ENCODE peak calls at places on chromosomes 11 and 22, in ten cellular contexts. K is lung, Y is kidney, P is neural progenitor cell, Q is neuronal stem cell, F is upper lobe of right lung, L is psoas muscle, M is iPS DF 6.9, Z is suprapubic skin, A is Peyer's patch. C is an unnamed sample.
A peak's percentile ranks its signal among the peaks of the same experiment; 100 is the strongest.

GRCh38 chr11:126101930-126102283 is 39.2 kb upstream of the CDON start:
- DNase-seq in K (no peak), Y (no peak), P (no peak), Q (no peak), F (no peak), L (no peak), M (no peak), Z (no peak), A (no peak), C (no peak)

GRCh38 chr11:115364892-115365291 is 139.3 kb downstream of the CADM1 start:
- DNase-seq in K (no peak), Y (no peak), P (no peak), Q (no peak), F (no peak), L (no peak), M (no peak), Z (no peak), A (no peak), C (no peak)

GRCh38 chr11:9719949-9720646 is 56.2 kb downstream of the SWAP70 start:
- DNase-seq in K (no peak), Y (no peak), P (no peak), Q (no peak), F (no peak), L (no peak), M (no peak), Z (no peak), A (no peak), C (no peak)

GRCh38 chr11:32145282-32145681 is 54.4 kb downstream of the RCN1 start:
- DNase-seq in K (no peak), Y (no peak), P (no peak), Q (no peak), F (no peak), L (no peak), M (no peak), Z (no peak), A (no peak), C (no peak)

GRCh38 chr11:57903011-57903410 is 120.7 kb upstream of the OR9Q1 start:
- DNase-seq in K (no peak), Y (no peak), P (no peak), Q (no peak), F (no peak), L (no peak), M (no peak), Z (no peak), A (no peak), C (no peak)

GRCh38 chr11:125903753-125904659 is at the start of gene DDX25:
- DNase-seq in K (no peak), Y (no peak), P (peak; percentile 85), Q (peak; percentile 51), F (no peak), L (no peak), M (no peak), Z (no peak), A (no peak), C (no peak)

GRCh38 chr11:61516191-61516590 is 7.6 kb downstream of the LRRC10B start:
- DNase-seq in K (no peak), Y (no peak), P (peak; percentile 24), Q (no peak), F (no peak), L (no peak), M (no peak), Z (no peak), A (no peak), C (no peak)

GRCh38 chr11:125338886-125339811 is 156.9 kb downstream of the FEZ1 start:
- DNase-seq in K (no peak), Y (no peak), P (no peak), Q (no peak), F (peak; percentile 53), L (no peak), M (no peak), Z (no peak), A (no peak), C (no peak)

DNA sequence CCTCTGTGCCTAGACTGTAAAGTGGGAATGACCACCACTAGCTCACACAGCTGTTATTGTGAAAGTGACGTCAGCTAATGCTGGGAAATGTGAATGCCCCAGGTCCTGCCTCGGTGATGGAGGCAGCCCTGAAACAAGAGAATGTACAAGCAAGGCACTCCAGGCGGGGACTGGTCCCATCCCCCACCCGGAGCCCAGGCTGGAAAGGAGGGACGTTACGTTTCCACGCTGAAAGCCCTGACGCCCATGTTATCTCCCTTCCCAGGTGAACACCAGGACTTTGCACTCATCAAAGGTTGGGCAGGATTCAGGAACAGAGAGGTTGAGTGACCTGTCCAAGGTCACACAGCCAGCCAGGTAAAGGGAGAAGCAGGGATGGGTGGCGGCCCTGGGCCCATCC is 784 bp downstream of the SULT4A1 start:
- DNase-seq in K (no peak), Y (no peak), P (no peak), Q (no peak), F (no peak), L (peak; percentile 8), M (no peak), Z (no peak), A (no peak), C (peak; percentile 39)
- H3K4me3 ChIP-seq in K (no peak overlapping the region), Y (no peak overlapping the region), P (peak overlapping the region; percentile 63), Q (peak overlapping the region; percentile 85), F (no peak overlapping the region), L (no peak overlapping the region), M (peak overlapping the region; percentile 75), Z (no peak overlapping the region), A (no peak overlapping the region), C (no peak overlapping the region)

GRCh38 chr22:27218012-27218483 is 560.7 kb downstream of the MIAT start:
- DNase-seq in K (no peak), Y (no peak), P (no peak), Q (no peak), F (no peak), L (no peak), M (no peak), Z (peak; percentile 2), A (no peak), C (no peak)
- H3K27ac ChIP-seq in K (no peak overlapping the region), Y (no peak overlapping the region), P (no peak overlapping the region), Q (no peak overlapping the region), F (no peak overlapping the region), L (no peak overlapping the region), M (no peak overlapping the region), Z (no peak overlapping the region), A (no peak overlapping the region), C (no peak overlapping the region)

GRCh38 chr11:34027516-34028406 is 23.8 kb upstream of the CAPRIN1 start:
- DNase-seq in K (no peak), Y (no peak), P (no peak), Q (no peak), F (no peak), L (no peak), M (no peak), Z (no peak), A (no peak), C (no peak)

GRCh38 chr11:34030386-34030785 is 21.1 kb upstream of the CAPRIN1 start:
- DNase-seq in K (no peak), Y (no peak), P (no peak), Q (no peak), F (no peak), L (no peak), M (no peak), Z (no peak), A (no peak), C (no peak)

GRCh38 chr11:34026432-34026831 is 25.1 kb upstream of the CAPRIN1 start:
- DNase-seq in K (no peak), Y (no peak), P (no peak), Q (no peak), F (no peak), L (no peak), M (no peak), Z (no peak), A (no peak), C (no peak)

GRCh38 chr11:34029176-34029575 is 22.4 kb upstream of the CAPRIN1 start:
- DNase-seq in K (no peak), Y (no peak), P (no peak), Q (no peak), F (no peak), L (no peak), M (no peak), Z (no peak), A (no peak), C (no peak)

GRCh38 chr11:34028407-34028804 is 23.1 kb upstream of the CAPRIN1 start:
- DNase-seq in K (no peak), Y (no peak), P (no peak), Q (no peak), F (no peak), L (peak; percentile 77), M (no peak), Z (no peak), A (no peak), C (no peak)
- H3K4me3 ChIP-seq in K (no peak overlapping the region), Y (peak overlapping the region; percentile 39), P (no peak overlapping the region), Q (no peak overlapping the region), F (no peak overlapping the region), L (no peak overlapping the region), M (no peak overlapping the region), Z (no peak overlapping the region), A (no peak overlapping the region), C (no peak overlapping the region)

GRCh38 chr11:19984048-19984742 is 176.1 kb downstream of the DBX1 start:
- DNase-seq in K (no peak), Y (no peak), P (no peak), Q (no peak), F (no peak), L (no peak), M (no peak), Z (no peak), A (no peak), C (peak; percentile 63)

GRCh38 chr11:19985106-19985505 is 175.2 kb downstream of the DBX1 start:
- DNase-seq in K (no peak), Y (no peak), P (no peak), Q (no peak), F (no peak), L (no peak), M (no peak), Z (no peak), A (no peak), C (no peak)

GRCh38 chr11:19980388-19980787 is 179.9 kb downstream of the DBX1 start:
- DNase-seq in K (no peak), Y (no peak), P (no peak), Q (no peak), F (no peak), L (no peak), M (no peak), Z (no peak), A (no peak), C (no peak)

GRCh38 chr11:19980957-19981669 is 179.2 kb downstream of the DBX1 start:
- DNase-seq in K (no peak), Y (no peak), P (no peak), Q (no peak), F (no peak), L (no peak), M (no peak), Z (no peak), A (no peak), C (no peak)

DNA sequence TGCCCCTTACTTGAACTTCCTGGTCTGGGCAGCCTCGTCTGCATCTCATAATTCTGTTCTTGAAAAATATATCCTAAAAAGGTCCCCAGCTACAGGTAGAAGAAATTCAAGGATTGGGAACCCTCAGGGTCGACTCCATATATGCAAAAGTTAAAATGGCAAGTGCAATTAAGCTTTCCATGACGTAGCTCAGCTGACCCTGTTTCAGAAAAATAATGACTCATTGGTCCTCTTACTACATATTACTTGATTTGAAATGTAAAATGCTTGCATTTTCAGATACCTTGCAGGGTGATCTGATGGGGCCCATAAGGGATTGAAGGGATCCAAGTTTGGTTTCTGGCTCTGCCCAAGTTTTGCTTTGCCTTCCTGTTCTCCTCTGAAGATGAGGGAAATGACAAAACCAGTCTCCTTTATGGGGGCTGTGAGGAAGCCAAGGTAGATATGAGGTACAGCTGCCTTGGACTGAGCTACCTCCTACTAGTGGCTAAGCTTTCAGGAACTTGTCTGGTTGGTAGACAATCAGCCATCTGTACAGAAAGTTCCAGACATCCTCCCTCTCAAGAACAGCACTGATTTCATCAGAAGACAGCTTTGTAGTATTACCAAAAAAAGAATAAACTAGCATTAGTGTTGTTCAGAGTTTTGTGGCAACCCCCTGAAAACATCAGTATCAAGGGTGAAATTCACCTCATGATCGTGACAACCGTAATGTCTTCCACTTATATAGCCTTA is 177.3 kb downstream of the DBX1 start:
- DNase-seq in K (no peak), Y (no peak), P (no peak), Q (no peak), F (no peak), L (no peak), M (no peak), Z (no peak), A (no peak), C (no peak)
- H3K27ac ChIP-seq in K (peak overlapping the region; percentile 49), Y (no peak overlapping the region), P (no peak overlapping the region), Q (no peak overlapping the region), F (peak overlapping the region; percentile 6), L (no peak overlapping the region), M (no peak overlapping the region), Z (no peak overlapping the region), A (no peak overlapping the region), C (peak overlapping the region; percentile 2)

C was measured in sigmoid colon.